ENCODE peak calls at places on chromosomes 5 and 9, in nine cellular contexts. M is foreskin fibroblast; B is EH; Y is stimulated activated CD8-positive, alpha-beta memory T cell treated with anti-CD3 and anti-CD28 coated beads, Interleukin-7, amount 100 ng/mL, for 24 hours; A is Right ventricle myocardium superior; E is CD8-positive, alpha-beta T cell; C is activated CD4-positive, alpha-beta T cell treated with anti-CD3 and anti-CD28 coated beads, Interleukin-2, amount 10 ng/mL, durations not matched to agents 24 days and 14 days; I is NCI-H146; L is anterior cingulate cortex. Z is an unnamed sample.

GRCh38 chr9:20790721-20791120 is 106.7 kb downstream of the FOCAD start:
- DNase-seq in E (no peak), B (no peak), I (no peak), A (no peak), L (no peak), Y (no peak), M (no peak), C (no peak), Z (no peak)

GRCh38 chr9:106682420-106682819 is 180.5 kb upstream of the ZNF462 start:
- DNase-seq in Y (no peak), A (no peak), M (no peak), E (no peak), L (no peak), I (no peak), B (no peak), C (no peak), Z (no peak)

GRCh38 chr5:42912184-42912766 is 100.6 kb upstream of the SELENOP start:
- DNase-seq in L (no peak), M (peak), A (no peak), Y (no peak), C (peak), B (peak), E (peak), I (no peak), Z (peak)

GRCh38 chr5:53335115-53335514 is 145.3 kb upstream of the FST start:
- DNase-seq in I (no peak), Y (no peak), E (no peak), B (no peak), C (no peak), A (no peak), M (peak), L (no peak), Z (no peak)

GRCh38 chr5:73591698-73592501 is 26.4 kb downstream of the UTP15 start:
- DNase-seq in B (peak), A (no peak), M (peak), E (no peak), L (no peak), Y (no peak), I (peak), C (no peak), Z (peak)

GRCh38 chr9:128292009-128292408 is 15.9 kb downstream of the SWI5 start:
- DNase-seq in C (no peak), A (no peak), M (no peak), I (no peak), L (no peak), Y (no peak), B (no peak), E (no peak), Z (no peak)

GRCh38 chr9:110623462-110624025 is 44.0 kb upstream of the SVEP1 start:
- DNase-seq in E (no peak), Y (no peak), C (peak), I (peak), L (no peak), A (no peak), B (peak), M (no peak), Z (peak)

GRCh38 chr5:150343994-150344393 is 13.5 kb upstream of the TCOF1 start:
- DNase-seq in M (no peak), Y (no peak), E (no peak), L (no peak), I (no peak), A (no peak), B (no peak), C (no peak), Z (no peak)

GRCh38 chr5:168308976-168309598 is 17.6 kb downstream of the WWC1 start:
- DNase-seq in I (no peak), A (no peak), L (no peak), C (no peak), B (no peak), Y (no peak), E (no peak), M (no peak), Z (no peak)

GRCh38 chr5:108196276-108196675 is 185.6 kb downstream of the FBXL17 start:
- DNase-seq in I (no peak), B (peak), C (no peak), Y (no peak), A (no peak), M (peak), L (no peak), E (no peak), Z (no peak)

GRCh38 chr9:99056876-99057664 is 47.8 kb upstream of the TGFBR1 start:
- DNase-seq in A (no peak), Y (no peak), B (peak), I (no peak), M (peak), E (no peak), C (peak), L (no peak), Z (peak)

GRCh38 chr9:87711857-87712800 is 13.8 kb upstream of the CTSL start:
- DNase-seq in L (no peak), B (peak), M (peak), I (no peak), E (no peak), C (no peak), Y (no peak), A (no peak), Z (peak)

GRCh38 chr5:9775339-9775738 is 145.2 kb upstream of the TAS2R1 start:
- DNase-seq in B (peak), L (no peak), E (no peak), A (no peak), M (no peak), I (no peak), C (no peak), Y (no peak), Z (peak)

GRCh38 chr9:105205787-105206511 is 38.5 kb upstream of the SLC44A1 start:
- DNase-seq in M (peak), L (no peak), C (no peak), Y (no peak), I (no peak), B (peak), A (peak), E (no peak), Z (peak)

GRCh38 chr9:69637193-69637592 is 35.0 kb downstream of the APBA1 start:
- DNase-seq in M (no peak), C (no peak), I (no peak), L (no peak), A (no peak), B (peak), E (no peak), Y (no peak), Z (no peak)

GRCh38 chr9:36793277-36793676 is 220.6 kb downstream of the MELK start:
- DNase-seq in M (no peak), B (no peak), I (no peak), L (no peak), C (no peak), Y (no peak), E (no peak), A (no peak), Z (no peak)

GRCh38 chr5:33488558-33489355 is 48.0 kb downstream of the TARS1 start:
- DNase-seq in Y (no peak), B (no peak), C (no peak), E (no peak), M (no peak), L (no peak), I (no peak), A (no peak), Z (no peak)

GRCh38 chr5:146620663-146621051 is 104.7 kb upstream of the GPR151 start:
- DNase-seq in I (peak), B (no peak), A (no peak), C (no peak), Y (no peak), L (no peak), E (no peak), M (no peak), Z (no peak)

GRCh38 chr5:77430726-77431125 is 61.4 kb downstream of the WDR41 start:
- DNase-seq in A (no peak), B (peak), I (no peak), L (no peak), M (peak), C (no peak), E (no peak), Y (no peak), Z (no peak)

GRCh38 chr9:97636903-97637302 is 3.3 kb downstream of the NCBP1 start:
- DNase-seq in M (no peak), A (no peak), L (no peak), Y (no peak), B (no peak), C (no peak), E (no peak), I (no peak), Z (no peak)

GRCh38 chr5:44454002-44454401 is 64.8 kb upstream of the FGF10 start:
- DNase-seq in A (no peak), C (no peak), E (no peak), M (no peak), Y (no peak), B (no peak), I (no peak), L (no peak), Z (no peak)

GRCh38 chr9:76576344-76576743 is 117.4 kb downstream of the GCNT1 start:
- DNase-seq in B (peak), L (no peak), E (peak), A (no peak), M (peak), I (no peak), C (peak), Y (peak), Z (peak)

GRCh38 chr5:136210259-136210658 is 17.3 kb upstream of the SMIM32 start:
- DNase-seq in C (no peak), E (no peak), I (no peak), A (no peak), B (peak), M (no peak), L (no peak), Y (no peak), Z (no peak)

GRCh38 chr5:52673495-52673894 is 114.2 kb upstream of the ITGA1 start:
- DNase-seq in A (no peak), E (no peak), I (no peak), C (no peak), M (no peak), Y (no peak), B (no peak), L (no peak), Z (no peak)

GRCh38 chr5:3365501-3366215 is 230.0 kb upstream of the IRX1 start:
- DNase-seq in E (peak), I (no peak), C (no peak), Y (no peak), M (no peak), L (no peak), A (no peak), B (no peak), Z (no peak)

GRCh38 chr9:91813261-91813795 is 136.7 kb downstream of the ROR2 start:
- DNase-seq in L (no peak), I (no peak), B (no peak), A (no peak), Y (no peak), C (no peak), E (no peak), M (no peak), Z (no peak)

GRCh38 chr9:121842612-121842978 is 191.2 kb downstream of the DAB2IP start:
- DNase-seq in L (no peak), A (no peak), I (no peak), M (peak), B (peak), E (no peak), Y (no peak), C (no peak), Z (peak)

GRCh38 chr9:82418334-82418733 is 429.8 kb downstream of the SPATA31D1 start:
- DNase-seq in M (no peak), L (no peak), B (no peak), E (no peak), Y (no peak), A (no peak), I (no peak), C (no peak), Z (no peak)

GRCh38 chr9:21473236-21473635 is 8.9 kb downstream of the IFNE start:
- DNase-seq in M (no peak), I (no peak), E (no peak), L (no peak), B (no peak), A (no peak), C (no peak), Y (no peak), Z (no peak)

GRCh38 chr9:137162505-137163100 is 7.2 kb downstream of the LRRC26 start:
- DNase-seq in I (peak), Y (no peak), B (peak), L (no peak), A (no peak), C (no peak), E (no peak), M (no peak), Z (no peak)

GRCh38 chr5:59766394-59766793 is 127.1 kb downstream of the PDE4D start:
- DNase-seq in B (no peak), L (no peak), Y (no peak), A (no peak), I (peak), C (no peak), E (no peak), M (no peak), Z (peak)